ENCODE peak calls at places on chromosomes 5 and 9, in eight cellular contexts. One of them, this sample, is unnamed.

GRCh38 chr5:62779010-62779422 is 200.4 kb downstream of the LRRC70 start:
- DNase-seq in HFF-Myc: peak; percentile 44
- DNase-seq in stomach: no peak
- DNase-seq in GM20000: peak; percentile 72
- DNase-seq in brain microvascular endothelial cell: peak; percentile 47
- DNase-seq in GM10248: peak; percentile 62
- DNase-seq in lower leg skin: no peak
- DNase-seq in CD8-positive, alpha-beta T cell: no peak
- DNase-seq in this sample: no peak

GRCh38 chr9:131627846-131628820 is 82.8 kb downstream of the PRRT1B start:
- DNase-seq in HFF-Myc: no peak
- DNase-seq in stomach: peak; percentile 75
- DNase-seq in GM20000: no peak
- DNase-seq in brain microvascular endothelial cell: peak; percentile 21
- DNase-seq in GM10248: no peak
- DNase-seq in lower leg skin: no peak
- DNase-seq in CD8-positive, alpha-beta T cell: peak; percentile 87
- DNase-seq in this sample: no peak

GRCh38 chr5:116543501-116543900 is 31.1 kb downstream of the SEMA6A start:
- DNase-seq in HFF-Myc: no peak
- DNase-seq in stomach: no peak
- DNase-seq in GM20000: no peak
- DNase-seq in brain microvascular endothelial cell: peak; percentile 62
- DNase-seq in GM10248: no peak
- DNase-seq in lower leg skin: no peak
- DNase-seq in CD8-positive, alpha-beta T cell: no peak
- DNase-seq in this sample: no peak

GRCh38 chr5:36934740-36935356 is 58.3 kb downstream of the NIPBL start:
- DNase-seq in HFF-Myc: no peak
- DNase-seq in stomach: no peak
- DNase-seq in GM20000: no peak
- DNase-seq in brain microvascular endothelial cell: peak; percentile 27
- DNase-seq in GM10248: no peak
- DNase-seq in lower leg skin: no peak
- DNase-seq in CD8-positive, alpha-beta T cell: no peak
- DNase-seq in this sample: no peak

GRCh38 chr5:151031554-151031953 is 11.2 kb downstream of the GPX3 start:
- DNase-seq in HFF-Myc: no peak
- DNase-seq in stomach: no peak
- DNase-seq in GM20000: no peak
- DNase-seq in brain microvascular endothelial cell: no peak
- DNase-seq in GM10248: no peak
- DNase-seq in lower leg skin: no peak
- DNase-seq in CD8-positive, alpha-beta T cell: no peak
- DNase-seq in this sample: no peak

GRCh38 chr9:116843863-116844620 is 156.9 kb downstream of the TRIM32 start:
- DNase-seq in HFF-Myc: no peak
- DNase-seq in stomach: no peak
- DNase-seq in GM20000: no peak
- DNase-seq in brain microvascular endothelial cell: no peak
- DNase-seq in GM10248: no peak
- DNase-seq in lower leg skin: no peak
- DNase-seq in CD8-positive, alpha-beta T cell: no peak
- DNase-seq in this sample: no peak

GRCh38 chr9:73962792-73963191 is 534.3 kb upstream of the RORB start:
- DNase-seq in HFF-Myc: no peak
- DNase-seq in stomach: no peak
- DNase-seq in GM20000: no peak
- DNase-seq in brain microvascular endothelial cell: no peak
- DNase-seq in GM10248: no peak
- DNase-seq in lower leg skin: no peak
- DNase-seq in CD8-positive, alpha-beta T cell: no peak
- DNase-seq in this sample: no peak

GRCh38 chr5:151740336-151740942 is 18.0 kb downstream of the ATOX1 start:
- DNase-seq in HFF-Myc: peak; percentile 78
- DNase-seq in stomach: peak; percentile 29
- DNase-seq in GM20000: peak; percentile 76
- DNase-seq in brain microvascular endothelial cell: peak; percentile 91
- DNase-seq in GM10248: peak; percentile 76
- DNase-seq in lower leg skin: peak; percentile 89
- DNase-seq in CD8-positive, alpha-beta T cell: peak; percentile 38
- DNase-seq in this sample: peak; percentile 90

DNA sequence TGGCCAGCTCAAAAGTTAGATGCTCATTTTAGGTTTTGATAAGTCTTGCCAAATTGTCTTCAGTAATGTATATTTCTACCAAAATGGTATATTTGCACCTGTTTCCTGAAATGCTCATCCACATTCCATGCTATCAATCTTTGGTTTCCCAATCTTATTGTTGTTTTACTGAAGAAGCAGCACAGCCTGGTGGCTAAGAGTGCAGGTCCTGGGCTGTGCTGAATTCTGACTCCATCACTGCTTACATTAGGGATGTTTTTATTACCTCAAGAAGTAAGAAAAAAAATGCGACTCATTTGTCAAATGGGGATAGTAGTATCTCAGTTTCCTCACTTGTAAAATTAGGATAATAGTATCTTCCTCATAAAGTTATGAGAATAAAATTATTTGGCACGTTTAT is 13.6 kb upstream of the S100Z start:
- DNase-seq in HFF-Myc: no peak
- DNase-seq in stomach: no peak
- DNase-seq in GM20000: no peak
- DNase-seq in brain microvascular endothelial cell: no peak
- DNase-seq in GM10248: no peak
- DNase-seq in lower leg skin: no peak
- DNase-seq in CD8-positive, alpha-beta T cell: no peak
- DNase-seq in this sample: no peak
- TF ChIP-seq CTCF in HFF-Myc: peak; percentile 26
- TF ChIP-seq CTCF in stomach: no peak
- TF ChIP-seq CTCF in GM20000: no peak
- TF ChIP-seq CTCF in brain microvascular endothelial cell: peak; percentile 51
- TF ChIP-seq CTCF in GM10248: no peak
- TF ChIP-seq CTCF in lower leg skin: no peak
- TF ChIP-seq CTCF in CD8-positive, alpha-beta T cell: no peak
- TF ChIP-seq CTCF in this sample: peak; percentile 20

DNA sequence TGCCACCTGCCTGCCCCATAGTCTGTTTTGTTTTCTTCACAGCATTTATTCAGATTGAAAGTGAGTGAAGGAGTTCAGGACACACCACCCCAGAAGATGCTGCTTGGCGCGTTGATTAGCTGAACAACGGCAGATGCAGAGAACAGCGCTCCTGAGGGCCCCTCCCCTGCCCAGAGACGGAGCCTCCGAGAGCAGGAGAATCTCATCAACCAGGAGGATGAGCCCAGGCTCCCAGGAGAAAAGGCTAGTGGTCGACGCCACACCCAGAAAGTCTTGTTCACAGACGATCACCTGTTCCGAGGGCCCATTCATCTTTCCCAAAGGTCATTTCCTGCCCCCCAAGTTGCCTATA is 180.4 kb upstream of the PPP1R26 start:
- DNase-seq in HFF-Myc: no peak
- DNase-seq in stomach: no peak
- DNase-seq in GM20000: no peak
- DNase-seq in brain microvascular endothelial cell: no peak
- DNase-seq in GM10248: no peak
- DNase-seq in lower leg skin: no peak
- DNase-seq in CD8-positive, alpha-beta T cell: no peak
- DNase-seq in this sample: no peak
- TF ChIP-seq CTCF in HFF-Myc: no peak
- TF ChIP-seq CTCF in stomach: no peak
- TF ChIP-seq CTCF in GM20000: no peak
- TF ChIP-seq CTCF in brain microvascular endothelial cell: no peak
- TF ChIP-seq CTCF in GM10248: no peak
- TF ChIP-seq CTCF in lower leg skin: no peak
- TF ChIP-seq CTCF in CD8-positive, alpha-beta T cell: no peak
- TF ChIP-seq CTCF in this sample: no peak

GRCh38 chr9:12698293-12698692 is 5.1 kb downstream of the TYRP1 start:
- DNase-seq in HFF-Myc: no peak
- DNase-seq in stomach: no peak
- DNase-seq in GM20000: no peak
- DNase-seq in brain microvascular endothelial cell: no peak
- DNase-seq in GM10248: no peak
- DNase-seq in lower leg skin: no peak
- DNase-seq in CD8-positive, alpha-beta T cell: no peak
- DNase-seq in this sample: no peak

GRCh38 chr9:12698986-12699385 is 5.8 kb downstream of the TYRP1 start:
- DNase-seq in HFF-Myc: no peak
- DNase-seq in stomach: no peak
- DNase-seq in GM20000: no peak
- DNase-seq in brain microvascular endothelial cell: no peak
- DNase-seq in GM10248: no peak
- DNase-seq in lower leg skin: no peak
- DNase-seq in CD8-positive, alpha-beta T cell: no peak
- DNase-seq in this sample: no peak

GRCh38 chr9:12696931-12697622 is 3.9 kb downstream of the TYRP1 start:
- DNase-seq in HFF-Myc: no peak
- DNase-seq in stomach: no peak
- DNase-seq in GM20000: no peak
- DNase-seq in brain microvascular endothelial cell: no peak
- DNase-seq in GM10248: no peak
- DNase-seq in lower leg skin: no peak
- DNase-seq in CD8-positive, alpha-beta T cell: no peak
- DNase-seq in this sample: no peak

GRCh38 chr9:12697719-12698118 is 4.5 kb downstream of the TYRP1 start:
- DNase-seq in HFF-Myc: no peak
- DNase-seq in stomach: no peak
- DNase-seq in GM20000: no peak
- DNase-seq in brain microvascular endothelial cell: no peak
- DNase-seq in GM10248: no peak
- DNase-seq in lower leg skin: no peak
- DNase-seq in CD8-positive, alpha-beta T cell: no peak
- DNase-seq in this sample: no peak

DNA sequence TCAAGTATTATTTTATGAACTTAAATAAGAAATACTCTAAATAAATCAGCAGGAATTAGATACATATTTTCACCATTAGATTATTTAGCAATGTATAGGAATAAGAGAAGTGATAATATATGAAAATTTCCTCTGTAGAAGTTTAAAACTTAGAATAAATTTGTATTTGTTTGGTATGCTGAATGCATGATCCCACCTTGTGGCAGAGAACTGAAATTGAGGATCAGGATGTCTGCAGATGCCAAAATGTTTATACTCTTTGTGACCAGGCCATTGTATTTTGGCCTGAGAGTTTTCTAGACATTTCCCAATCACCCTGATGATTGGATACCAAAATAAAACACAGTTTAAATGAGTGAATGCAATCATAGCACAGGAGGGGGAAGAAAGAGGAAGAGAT is 6.3 kb downstream of the TYRP1 start:
- DNase-seq in HFF-Myc: no peak
- DNase-seq in stomach: no peak
- DNase-seq in GM20000: no peak
- DNase-seq in brain microvascular endothelial cell: no peak
- DNase-seq in GM10248: no peak
- DNase-seq in lower leg skin: no peak
- DNase-seq in CD8-positive, alpha-beta T cell: no peak
- DNase-seq in this sample: no peak
- TF ChIP-seq CTCF in HFF-Myc: no peak
- TF ChIP-seq CTCF in stomach: no peak
- TF ChIP-seq CTCF in GM20000: no peak
- TF ChIP-seq CTCF in brain microvascular endothelial cell: peak; percentile 63
- TF ChIP-seq CTCF in GM10248: no peak
- TF ChIP-seq CTCF in lower leg skin: no peak
- TF ChIP-seq CTCF in CD8-positive, alpha-beta T cell: no peak
- TF ChIP-seq CTCF in this sample: peak; percentile 52

GRCh38 chr5:148844433-148845279 is 18.2 kb downstream of the ADRB2 start:
- DNase-seq in HFF-Myc: no peak
- DNase-seq in stomach: no peak
- DNase-seq in GM20000: no peak
- DNase-seq in brain microvascular endothelial cell: no peak
- DNase-seq in GM10248: no peak
- DNase-seq in lower leg skin: no peak
- DNase-seq in CD8-positive, alpha-beta T cell: peak; percentile 78
- DNase-seq in this sample: no peak
- TF ChIP-seq CTCF in HFF-Myc: no peak
- TF ChIP-seq CTCF in stomach: no peak
- TF ChIP-seq CTCF in GM20000: no peak
- TF ChIP-seq CTCF in brain microvascular endothelial cell: peak; percentile 42
- TF ChIP-seq CTCF in GM10248: no peak
- TF ChIP-seq CTCF in lower leg skin: no peak
- TF ChIP-seq CTCF in CD8-positive, alpha-beta T cell: peak; percentile 21
- TF ChIP-seq CTCF in this sample: no peak

DNA sequence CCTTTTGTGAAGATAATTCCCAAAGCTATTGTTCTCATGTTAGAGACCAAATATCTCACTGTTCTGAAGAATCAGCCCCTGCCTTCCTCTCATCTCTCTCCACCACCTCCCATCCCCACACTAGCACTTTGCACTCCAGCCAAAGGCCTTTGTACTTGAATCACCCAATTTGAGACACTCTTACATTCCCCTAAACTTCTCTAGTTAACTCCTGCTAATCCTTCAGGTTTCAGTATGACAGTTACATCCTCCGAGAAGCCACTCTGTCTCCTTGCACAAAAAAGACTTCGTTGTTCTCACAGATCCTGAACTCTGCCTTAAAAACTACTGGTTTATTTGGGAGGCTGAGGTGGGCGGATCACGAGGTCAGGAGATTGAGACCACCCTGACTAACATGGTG is 227.5 kb downstream of the PIK3R1 start:
- DNase-seq in HFF-Myc: no peak
- DNase-seq in stomach: no peak
- DNase-seq in GM20000: no peak
- DNase-seq in brain microvascular endothelial cell: no peak
- DNase-seq in GM10248: no peak
- DNase-seq in lower leg skin: no peak
- DNase-seq in CD8-positive, alpha-beta T cell: no peak
- DNase-seq in this sample: no peak
- TF ChIP-seq CTCF in HFF-Myc: no peak
- TF ChIP-seq CTCF in stomach: no peak
- TF ChIP-seq CTCF in GM20000: no peak
- TF ChIP-seq CTCF in brain microvascular endothelial cell: no peak
- TF ChIP-seq CTCF in GM10248: no peak
- TF ChIP-seq CTCF in lower leg skin: no peak
- TF ChIP-seq CTCF in CD8-positive, alpha-beta T cell: no peak
- TF ChIP-seq CTCF in this sample: no peak

GRCh38 chr5:154541553-154541952 is 63.5 kb upstream of the HAND1 start:
- DNase-seq in HFF-Myc: no peak
- DNase-seq in stomach: no peak
- DNase-seq in GM20000: no peak
- DNase-seq in brain microvascular endothelial cell: no peak
- DNase-seq in GM10248: no peak
- DNase-seq in lower leg skin: no peak
- DNase-seq in CD8-positive, alpha-beta T cell: no peak
- DNase-seq in this sample: peak; percentile 77
- TF ChIP-seq CTCF in HFF-Myc: peak; percentile 7
- TF ChIP-seq CTCF in stomach: no peak
- TF ChIP-seq CTCF in GM20000: no peak
- TF ChIP-seq CTCF in brain microvascular endothelial cell: peak; percentile 57
- TF ChIP-seq CTCF in GM10248: no peak
- TF ChIP-seq CTCF in lower leg skin: no peak
- TF ChIP-seq CTCF in CD8-positive, alpha-beta T cell: no peak
- TF ChIP-seq CTCF in this sample: no peak

GRCh38 chr5:73496984-73497457 is 1.2 kb upstream of the BTF3 start:
- DNase-seq in HFF-Myc: peak; percentile 66
- DNase-seq in stomach: no peak
- DNase-seq in GM20000: no peak
- DNase-seq in brain microvascular endothelial cell: peak; percentile 40
- DNase-seq in GM10248: no peak
- DNase-seq in lower leg skin: no peak
- DNase-seq in CD8-positive, alpha-beta T cell: no peak
- DNase-seq in this sample: no peak
- TF ChIP-seq CTCF in HFF-Myc: peak; percentile 33
- TF ChIP-seq CTCF in stomach: no peak
- TF ChIP-seq CTCF in GM20000: no peak
- TF ChIP-seq CTCF in brain microvascular endothelial cell: peak; percentile 17
- TF ChIP-seq CTCF in GM10248: no peak
- TF ChIP-seq CTCF in lower leg skin: no peak
- TF ChIP-seq CTCF in CD8-positive, alpha-beta T cell: no peak
- TF ChIP-seq CTCF in this sample: peak; percentile 55

This sample was measured in osteocyte.